ENCODE peak calls at places on chromosomes 11 and 22, in seven cellular contexts. I, L, U, P, X, V and N are unnamed samples.

GRCh38 chr11:33478111-33478573 is 221.0 kb downstream of the HIPK3 start:
- DNase-seq in I (no peak), L (no peak), U (no peak), P (no peak), X (no peak), V (no peak), N (no peak)

GRCh38 chr11:20088368-20089260 is 71.7 kb downstream of the DBX1 start:
- DNase-seq in I (no peak), L (no peak), U (no peak), P (no peak), X (peak; percentile 29), V (no peak), N (no peak)

GRCh38 chr11:61971177-61972111 is 4.0 kb upstream of the FTH1 start:
- DNase-seq in I (peak; percentile 96), L (no peak), U (no peak), P (no peak), X (peak; percentile 99), V (peak; percentile 92), N (no peak)

GRCh38 chr22:40462195-40462988 is 92.0 kb downstream of the SGSM3 start:
- DNase-seq in I (no peak), L (no peak), U (peak; percentile 19), P (no peak), X (no peak), V (no peak), N (peak; percentile 19)

GRCh38 chr11:71170619-71171018 is 81.8 kb downstream of the SHANK2 start:
- DNase-seq in I (no peak), L (no peak), U (no peak), P (no peak), X (no peak), V (no peak), N (no peak)

GRCh38 chr11:68694404-68695297 is 10.3 kb downstream of the GAL start:
- DNase-seq in I (no peak), L (no peak), U (no peak), P (no peak), X (no peak), V (no peak), N (no peak)

GRCh38 chr22:22897947-22898346 is 10.3 kb downstream of the IGLL5 start:
- DNase-seq in I (no peak), L (no peak), U (no peak), P (no peak), X (no peak), V (no peak), N (no peak)

GRCh38 chr11:100860318-100860896 is 173.3 kb downstream of the ARHGAP42 start:
- DNase-seq in I (no peak), L (no peak), U (no peak), P (no peak), X (no peak), V (no peak), N (no peak)

GRCh38 chr11:85109141-85109540 is 518.0 kb downstream of the DLG2 start:
- DNase-seq in I (no peak), L (no peak), U (no peak), P (no peak), X (no peak), V (no peak), N (no peak)

GRCh38 chr22:48489551-48490512 is 1337.8 kb downstream of the BRD1 start:
- DNase-seq in I (no peak), L (peak; percentile 39), U (no peak), P (no peak), X (peak; percentile 30), V (no peak), N (no peak)

GRCh38 chr11:10666976-10667892 is 26.3 kb downstream of the IRAG1 start:
- DNase-seq in I (no peak), L (no peak), U (no peak), P (no peak), X (peak; percentile 61), V (no peak), N (no peak)

GRCh38 chr11:61966673-61967176 is 709 bp downstream of the FTH1 start:
- DNase-seq in I (no peak), L (peak; percentile 68), U (no peak), P (no peak), X (peak; percentile 57), V (no peak), N (no peak)

GRCh38 chr22:42271906-42272305 is 1.5 kb upstream of the TCF20 start:
- DNase-seq in I (no peak), L (no peak), U (no peak), P (no peak), X (no peak), V (no peak), N (no peak)

GRCh38 chr11:132782102-132782501 is 750.2 kb downstream of the OPCML start:
- DNase-seq in I (no peak), L (no peak), U (no peak), P (no peak), X (no peak), V (no peak), N (no peak)

GRCh38 chr22:48885919-48886305 is 941.8 kb downstream of the BRD1 start:
- DNase-seq in I (no peak), L (no peak), U (no peak), P (no peak), X (no peak), V (no peak), N (no peak)

GRCh38 chr11:26665946-26666345 is 55.9 kb downstream of the SLC5A12 start:
- DNase-seq in I (no peak), L (no peak), U (no peak), P (no peak), X (no peak), V (no peak), N (no peak)

GRCh38 chr11:3201112-3201581 is 17.5 kb downstream of the MRGPRG start:
- DNase-seq in I (no peak), L (no peak), U (no peak), P (no peak), X (no peak), V (no peak), N (no peak)

GRCh38 chr11:131750152-131750551 is 379.7 kb downstream of the NTM start:
- DNase-seq in I (no peak), L (no peak), U (no peak), P (no peak), X (no peak), V (no peak), N (no peak)

GRCh38 chr22:38062782-38063181 is 5.6 kb downstream of the PICK1 start:
- DNase-seq in I (peak; percentile 57), L (no peak), U (no peak), P (no peak), X (no peak), V (no peak), N (no peak)

GRCh38 chr11:72751293-72752087 is 718 bp downstream of the ARAP1 start:
- DNase-seq in I (no peak), L (no peak), U (no peak), P (no peak), X (no peak), V (no peak), N (no peak)

GRCh38 chr11:79694368-79694767 is 253.5 kb upstream of the TENM4 start:
- DNase-seq in I (no peak), L (no peak), U (no peak), P (no peak), X (no peak), V (no peak), N (no peak)

GRCh38 chr11:65292866-65293265 is 21.8 kb upstream of the CDC42EP2 start:
- DNase-seq in I (no peak), L (no peak), U (no peak), P (no peak), X (no peak), V (no peak), N (no peak)

GRCh38 chr11:6584528-6584927 is 18.9 kb downstream of the RRP8 start:
- DNase-seq in I (no peak), L (no peak), U (no peak), P (no peak), X (no peak), V (no peak), N (no peak)

GRCh38 chr11:14413307-14414072 is 54.5 kb upstream of the RRAS2 start:
- DNase-seq in I (no peak), L (no peak), U (no peak), P (no peak), X (peak; percentile 77), V (no peak), N (peak; percentile 21)